ENCODE peak calls at places on chromosomes 11 and 22, in six cellular contexts. One of them, this sample, is unnamed.
A peak's percentile ranks its signal among the peaks of the same experiment; 100 is the strongest.

GRCh38 chr22:39283312-39284141 is 35.9 kb downstream of the RPL3 start:
- DNase-seq in T-helper 1 cell: no peak
- DNase-seq in NAMALWA: no peak
- DNase-seq in DMS153: no peak
- DNase-seq in stimulated activated CD8-positive, alpha-beta memory T cell treated with anti-CD3 and anti-CD28 coated beads, Interleukin-15, amount 100 ng/mL, for 1 hour: no peak
- DNase-seq in T1000: no peak
- DNase-seq in this sample: no peak

GRCh38 chr11:116499396-116500001 is 273.3 kb downstream of the BUD13 start:
- DNase-seq in T-helper 1 cell: peak; percentile 49
- DNase-seq in NAMALWA: peak; percentile 74
- DNase-seq in DMS153: peak; percentile 70
- DNase-seq in stimulated activated CD8-positive, alpha-beta memory T cell treated with anti-CD3 and anti-CD28 coated beads, Interleukin-15, amount 100 ng/mL, for 1 hour: no peak
- DNase-seq in T1000: no peak
- DNase-seq in this sample: peak; percentile 76

GRCh38 chr22:44181033-44181911 is 547 bp downstream of the PARVG start:
- DNase-seq in T-helper 1 cell: peak; percentile 65
- DNase-seq in NAMALWA: no peak
- DNase-seq in DMS153: no peak
- DNase-seq in stimulated activated CD8-positive, alpha-beta memory T cell treated with anti-CD3 and anti-CD28 coated beads, Interleukin-15, amount 100 ng/mL, for 1 hour: no peak
- DNase-seq in T1000: no peak
- DNase-seq in this sample: peak; percentile 95

GRCh38 chr11:76208829-76209670 is 2.7 kb upstream of the WNT11 start:
- DNase-seq in T-helper 1 cell: peak; percentile 72
- DNase-seq in NAMALWA: peak; percentile 74
- DNase-seq in DMS153: peak; percentile 61
- DNase-seq in stimulated activated CD8-positive, alpha-beta memory T cell treated with anti-CD3 and anti-CD28 coated beads, Interleukin-15, amount 100 ng/mL, for 1 hour: peak; percentile 48
- DNase-seq in T1000: peak; percentile 41
- DNase-seq in this sample: peak; percentile 84

GRCh38 chr11:4048340-4048739 is 46.3 kb upstream of the RRM1 start:
- DNase-seq in T-helper 1 cell: no peak
- DNase-seq in NAMALWA: no peak
- DNase-seq in DMS153: no peak
- DNase-seq in stimulated activated CD8-positive, alpha-beta memory T cell treated with anti-CD3 and anti-CD28 coated beads, Interleukin-15, amount 100 ng/mL, for 1 hour: no peak
- DNase-seq in T1000: no peak
- DNase-seq in this sample: no peak

GRCh38 chr11:27331984-27332383 is 31.0 kb downstream of the CCDC34 start:
- DNase-seq in T-helper 1 cell: no peak
- DNase-seq in NAMALWA: no peak
- DNase-seq in DMS153: no peak
- DNase-seq in stimulated activated CD8-positive, alpha-beta memory T cell treated with anti-CD3 and anti-CD28 coated beads, Interleukin-15, amount 100 ng/mL, for 1 hour: no peak
- DNase-seq in T1000: no peak
- DNase-seq in this sample: no peak

GRCh38 chr22:38872831-38873248 is 824 bp upstream of the CBX6 start:
- DNase-seq in T-helper 1 cell: no peak
- DNase-seq in NAMALWA: no peak
- DNase-seq in DMS153: no peak
- DNase-seq in stimulated activated CD8-positive, alpha-beta memory T cell treated with anti-CD3 and anti-CD28 coated beads, Interleukin-15, amount 100 ng/mL, for 1 hour: no peak
- DNase-seq in T1000: no peak
- DNase-seq in this sample: peak; percentile 35

GRCh38 chr11:75035911-75036536 is 47.3 kb downstream of the NEU3 start:
- DNase-seq in T-helper 1 cell: no peak
- DNase-seq in NAMALWA: no peak
- DNase-seq in DMS153: peak; percentile 2
- DNase-seq in stimulated activated CD8-positive, alpha-beta memory T cell treated with anti-CD3 and anti-CD28 coated beads, Interleukin-15, amount 100 ng/mL, for 1 hour: no peak
- DNase-seq in T1000: peak; percentile 72
- DNase-seq in this sample: peak; percentile 33

GRCh38 chr22:38413085-38414008 is 41.7 kb downstream of the KCNJ4 start:
- DNase-seq in T-helper 1 cell: no peak
- DNase-seq in NAMALWA: no peak
- DNase-seq in DMS153: peak; percentile 16
- DNase-seq in stimulated activated CD8-positive, alpha-beta memory T cell treated with anti-CD3 and anti-CD28 coated beads, Interleukin-15, amount 100 ng/mL, for 1 hour: no peak
- DNase-seq in T1000: no peak
- DNase-seq in this sample: no peak

GRCh38 chr22:48690583-48691317 is 1136.9 kb downstream of the BRD1 start:
- DNase-seq in T-helper 1 cell: no peak
- DNase-seq in NAMALWA: no peak
- DNase-seq in DMS153: no peak
- DNase-seq in stimulated activated CD8-positive, alpha-beta memory T cell treated with anti-CD3 and anti-CD28 coated beads, Interleukin-15, amount 100 ng/mL, for 1 hour: no peak
- DNase-seq in T1000: no peak
- DNase-seq in this sample: no peak

GRCh38 chr22:31084811-31085492 is 3.8 kb downstream of the SMTN start:
- DNase-seq in T-helper 1 cell: peak; percentile 84
- DNase-seq in NAMALWA: peak; percentile 86
- DNase-seq in DMS153: no peak
- DNase-seq in stimulated activated CD8-positive, alpha-beta memory T cell treated with anti-CD3 and anti-CD28 coated beads, Interleukin-15, amount 100 ng/mL, for 1 hour: peak; percentile 70
- DNase-seq in T1000: peak; percentile 33
- DNase-seq in this sample: peak; percentile 92

GRCh38 chr22:43820671-43821305 is 8.7 kb upstream of the EFCAB6 start:
- DNase-seq in T-helper 1 cell: no peak
- DNase-seq in NAMALWA: no peak
- DNase-seq in DMS153: no peak
- DNase-seq in stimulated activated CD8-positive, alpha-beta memory T cell treated with anti-CD3 and anti-CD28 coated beads, Interleukin-15, amount 100 ng/mL, for 1 hour: no peak
- DNase-seq in T1000: no peak
- DNase-seq in this sample: no peak

GRCh38 chr22:36162127-36163034 is 1.8 kb upstream of the APOL3 start:
- DNase-seq in T-helper 1 cell: peak; percentile 37
- DNase-seq in NAMALWA: peak; percentile 18
- DNase-seq in DMS153: no peak
- DNase-seq in stimulated activated CD8-positive, alpha-beta memory T cell treated with anti-CD3 and anti-CD28 coated beads, Interleukin-15, amount 100 ng/mL, for 1 hour: no peak
- DNase-seq in T1000: no peak
- DNase-seq in this sample: peak; percentile 23

GRCh38 chr22:23278883-23279675 is 98.8 kb downstream of the BCR start:
- DNase-seq in T-helper 1 cell: peak; percentile 46
- DNase-seq in NAMALWA: no peak
- DNase-seq in DMS153: no peak
- DNase-seq in stimulated activated CD8-positive, alpha-beta memory T cell treated with anti-CD3 and anti-CD28 coated beads, Interleukin-15, amount 100 ng/mL, for 1 hour: no peak
- DNase-seq in T1000: no peak
- DNase-seq in this sample: no peak

GRCh38 chr11:20311444-20311843 is 52.1 kb upstream of the HTATIP2 start:
- DNase-seq in T-helper 1 cell: no peak
- DNase-seq in NAMALWA: no peak
- DNase-seq in DMS153: no peak
- DNase-seq in stimulated activated CD8-positive, alpha-beta memory T cell treated with anti-CD3 and anti-CD28 coated beads, Interleukin-15, amount 100 ng/mL, for 1 hour: no peak
- DNase-seq in T1000: no peak
- DNase-seq in this sample: no peak

GRCh38 chr11:1458340-1459218 is 28.0 kb downstream of the MOB2 start:
- DNase-seq in T-helper 1 cell: no peak
- DNase-seq in NAMALWA: no peak
- DNase-seq in DMS153: no peak
- DNase-seq in stimulated activated CD8-positive, alpha-beta memory T cell treated with anti-CD3 and anti-CD28 coated beads, Interleukin-15, amount 100 ng/mL, for 1 hour: no peak
- DNase-seq in T1000: no peak
- DNase-seq in this sample: peak; percentile 36

GRCh38 chr22:40385041-40385782 is 14.8 kb downstream of the SGSM3 start:
- DNase-seq in T-helper 1 cell: peak; percentile 46
- DNase-seq in NAMALWA: peak; percentile 68
- DNase-seq in DMS153: no peak
- DNase-seq in stimulated activated CD8-positive, alpha-beta memory T cell treated with anti-CD3 and anti-CD28 coated beads, Interleukin-15, amount 100 ng/mL, for 1 hour: no peak
- DNase-seq in T1000: no peak
- DNase-seq in this sample: peak; percentile 65

GRCh38 chr11:68467446-68467845 is 6.9 kb downstream of the PPP6R3 start:
- DNase-seq in T-helper 1 cell: no peak
- DNase-seq in NAMALWA: no peak
- DNase-seq in DMS153: no peak
- DNase-seq in stimulated activated CD8-positive, alpha-beta memory T cell treated with anti-CD3 and anti-CD28 coated beads, Interleukin-15, amount 100 ng/mL, for 1 hour: no peak
- DNase-seq in T1000: no peak
- DNase-seq in this sample: no peak

GRCh38 chr22:36405671-36406070 is 17.9 kb upstream of the MYH9 start:
- DNase-seq in T-helper 1 cell: peak; percentile 93
- DNase-seq in NAMALWA: peak; percentile 85
- DNase-seq in DMS153: no peak
- DNase-seq in stimulated activated CD8-positive, alpha-beta memory T cell treated with anti-CD3 and anti-CD28 coated beads, Interleukin-15, amount 100 ng/mL, for 1 hour: no peak
- DNase-seq in T1000: no peak
- DNase-seq in this sample: peak; percentile 99

GRCh38 chr11:32884770-32885384 is 7.7 kb upstream of the QSER1 start:
- DNase-seq in T-helper 1 cell: no peak
- DNase-seq in NAMALWA: peak; percentile 42
- DNase-seq in DMS153: no peak
- DNase-seq in stimulated activated CD8-positive, alpha-beta memory T cell treated with anti-CD3 and anti-CD28 coated beads, Interleukin-15, amount 100 ng/mL, for 1 hour: no peak
- DNase-seq in T1000: no peak
- DNase-seq in this sample: peak; percentile 47

GRCh38 chr22:37182949-37183245 is 5.2 kb downstream of the C1QTNF6 start:
- DNase-seq in T-helper 1 cell: no peak
- DNase-seq in NAMALWA: no peak
- DNase-seq in DMS153: no peak
- DNase-seq in stimulated activated CD8-positive, alpha-beta memory T cell treated with anti-CD3 and anti-CD28 coated beads, Interleukin-15, amount 100 ng/mL, for 1 hour: no peak
- DNase-seq in T1000: no peak
- DNase-seq in this sample: no peak

GRCh38 chr11:1830119-1830499 is 4.7 kb upstream of the SYT8 start:
- DNase-seq in T-helper 1 cell: no peak
- DNase-seq in NAMALWA: peak; percentile 5
- DNase-seq in DMS153: no peak
- DNase-seq in stimulated activated CD8-positive, alpha-beta memory T cell treated with anti-CD3 and anti-CD28 coated beads, Interleukin-15, amount 100 ng/mL, for 1 hour: no peak
- DNase-seq in T1000: no peak
- DNase-seq in this sample: peak; percentile 36

GRCh38 chr11:86696004-86696403 is 23.6 kb upstream of the ME3 start:
- DNase-seq in T-helper 1 cell: no peak
- DNase-seq in NAMALWA: no peak
- DNase-seq in DMS153: no peak
- DNase-seq in stimulated activated CD8-positive, alpha-beta memory T cell treated with anti-CD3 and anti-CD28 coated beads, Interleukin-15, amount 100 ng/mL, for 1 hour: no peak
- DNase-seq in T1000: no peak
- DNase-seq in this sample: no peak

This sample was measured in NB4.